ENCODE peak calls at places on chromosomes 2 and 18, in five cellular contexts. P is bronchial epithelial cell; T is fibroblast of the aortic adventitia; M is HEK293T; W is stimulated activated naive CD4-positive, alpha-beta T cell. X is an unnamed sample.

GRCh38 chr2:134118279-134119116 is 135.4 kb upstream of the MGAT5 start:
- DNase-seq in P (peak; percentile 93), T (peak; percentile 99), M (peak; percentile 62), W (peak; percentile 81), X (peak; percentile 92)

GRCh38 chr2:85011747-85012146 is 40.8 kb downstream of the KCMF1 start:
- DNase-seq in P (no peak), T (no peak), M (peak; percentile 17), W (no peak), X (no peak)

GRCh38 chr2:160221391-160222276 is 21.6 kb upstream of the ITGB6 start:
- DNase-seq in P (peak; percentile 90), T (peak; percentile 67), M (no peak), W (no peak), X (peak; percentile 87)

GRCh38 chr2:9739508-9739907 is 103.8 kb upstream of the TAF1B start:
- DNase-seq in P (no peak), T (peak; percentile 41), M (no peak), W (peak; percentile 48), X (no peak)

GRCh38 chr2:12507295-12507694 is 209.4 kb upstream of the TRIB2 start:
- DNase-seq in P (peak; percentile 95), T (no peak), M (no peak), W (no peak), X (peak; percentile 84)

GRCh38 chr2:240348522-240348921 is 86.9 kb upstream of the GPC1 start:
- DNase-seq in P (no peak), T (no peak), M (no peak), W (no peak), X (peak; percentile 60)

GRCh38 chr2:14306268-14306950 is 326.1 kb upstream of the LRATD1 start:
- DNase-seq in P (no peak), T (no peak), M (no peak), W (no peak), X (no peak)

GRCh38 chr2:240360645-240361475 is 74.6 kb upstream of the GPC1 start:
- DNase-seq in P (no peak), T (peak; percentile 23), M (no peak), W (no peak), X (no peak)

GRCh38 chr2:195118276-195118675 is 538.8 kb upstream of the SLC39A10 start:
- DNase-seq in P (no peak), T (no peak), M (no peak), W (no peak), X (no peak)

GRCh38 chr2:194346189-194346588 is 1310.8 kb upstream of the SLC39A10 start:
- DNase-seq in P (no peak), T (no peak), M (no peak), W (no peak), X (no peak)

GRCh38 chr18:48116017-48116416 is 185.6 kb upstream of the SMAD2 start:
- DNase-seq in P (no peak), T (no peak), M (no peak), W (no peak), X (no peak)

GRCh38 chr2:10009811-10010781 is 33.3 kb upstream of the KLF11 start:
- DNase-seq in P (no peak), T (peak; percentile 67), M (no peak), W (no peak), X (no peak)

GRCh38 chr2:105754999-105755398 is 10.3 kb downstream of the NCK2 start:
- DNase-seq in P (no peak), T (no peak), M (no peak), W (no peak), X (no peak)

GRCh38 chr2:191351921-191352320 is 106.7 kb downstream of the MYO1B start:
- DNase-seq in P (no peak), T (peak; percentile 64), M (no peak), W (no peak), X (no peak)

GRCh38 chr2:55138546-55139288 is 88.5 kb upstream of the RTN4 start:
- DNase-seq in P (no peak), T (no peak), M (no peak), W (no peak), X (no peak)

X was measured in H4.